ENCODE peak calls at places on chromosome 5, in six cellular contexts. V is psoas muscle, M is dorsolateral prefrontal cortex, Z is tibial nerve, U is H9, N is tibial artery. J is an unnamed sample.

GRCh38 chr5:142006363-142007236 is 6.2 kb downstream of the GNPDA1 start:
- DNase-seq in V (no peak), Z (no peak), U (no peak), M (no peak), N (no peak), J (no peak)

GRCh38 chr5:141992349-141992963 is 20.4 kb downstream of the GNPDA1 start:
- DNase-seq in Z (peak), N (peak), U (no peak), V (peak), M (peak), J (no peak)

GRCh38 chr5:133709074-133709676 is 96.8 kb upstream of the FSTL4 start:
- DNase-seq in V (no peak), U (no peak), N (no peak), Z (no peak), M (no peak), J (peak)

GRCh38 chr5:180387798-180388197 is 34.7 kb upstream of the GFPT2 start:
- DNase-seq in N (no peak), Z (no peak), V (no peak), M (no peak), U (no peak), J (no peak)

GRCh38 chr5:107372723-107373487 is 297.8 kb downstream of the EFNA5 start:
- DNase-seq in N (no peak), U (no peak), M (peak), V (no peak), Z (no peak), J (no peak)

GRCh38 chr5:153429734-153430133 is 60.7 kb upstream of the GRIA1 start:
- DNase-seq in N (no peak), V (no peak), Z (no peak), U (no peak), M (no peak), J (no peak)

GRCh38 chr5:34511915-34512314 is 144.2 kb upstream of the RAI14 start:
- DNase-seq in U (peak), M (no peak), V (no peak), Z (peak), N (peak), J (no peak)

GRCh38 chr5:5140051-5141010 is at the start of gene ADAMTS16:
- DNase-seq in Z (no peak), N (no peak), V (peak), M (peak), U (peak), J (no peak)

GRCh38 chr5:167105951-167106350 is 1185.5 kb upstream of the WWC1 start:
- DNase-seq in N (no peak), U (no peak), M (no peak), V (no peak), Z (no peak), J (no peak)

GRCh38 chr5:16888694-16889124 is 47.4 kb downstream of the MYO10 start:
- DNase-seq in Z (no peak), U (no peak), N (no peak), V (no peak), M (no peak), J (no peak)

GRCh38 chr5:172440486-172440885 is 13.8 kb downstream of the SH3PXD2B start:
- DNase-seq in M (no peak), U (no peak), V (no peak), Z (no peak), N (no peak), J (no peak)

GRCh38 chr5:166695311-166695710 is 1596.1 kb upstream of the WWC1 start:
- DNase-seq in U (no peak), M (no peak), Z (no peak), V (no peak), N (no peak), J (no peak)

GRCh38 chr5:54630738-54631369 is 113.3 kb downstream of the SNX18 start:
- DNase-seq in V (no peak), U (no peak), N (peak), Z (no peak), M (no peak), J (no peak)

GRCh38 chr5:17058438-17058837 is 122.3 kb upstream of the MYO10 start:
- DNase-seq in Z (no peak), V (no peak), N (no peak), M (no peak), U (no peak), J (no peak)

GRCh38 chr5:78720234-78720985 is 71.8 kb upstream of the LHFPL2 start:
- DNase-seq in U (no peak), N (no peak), V (no peak), Z (no peak), M (no peak), J (no peak)

GRCh38 chr5:79743846-79744605 is 54.4 kb downstream of the CMYA5 start:
- DNase-seq in Z (no peak), V (no peak), N (no peak), U (no peak), M (peak), J (no peak)

GRCh38 chr5:172150514-172151425 is 37.3 kb downstream of the STK10 start:
- DNase-seq in M (no peak), Z (no peak), N (peak), U (no peak), V (peak), J (peak)

GRCh38 chr5:139193928-139194327 is 4.2 kb downstream of the SIL1 start:
- DNase-seq in Z (no peak), V (no peak), M (no peak), U (no peak), N (no peak), J (no peak)

GRCh38 chr5:10329808-10330481 is 22.2 kb upstream of the CMBL start:
- DNase-seq in N (peak), Z (no peak), M (no peak), V (peak), U (no peak), J (peak)

GRCh38 chr5:123813937-123814624 is 302.1 kb downstream of the CSNK1G3 start:
- DNase-seq in N (no peak), M (no peak), V (no peak), Z (no peak), U (no peak), J (no peak)

DNA sequence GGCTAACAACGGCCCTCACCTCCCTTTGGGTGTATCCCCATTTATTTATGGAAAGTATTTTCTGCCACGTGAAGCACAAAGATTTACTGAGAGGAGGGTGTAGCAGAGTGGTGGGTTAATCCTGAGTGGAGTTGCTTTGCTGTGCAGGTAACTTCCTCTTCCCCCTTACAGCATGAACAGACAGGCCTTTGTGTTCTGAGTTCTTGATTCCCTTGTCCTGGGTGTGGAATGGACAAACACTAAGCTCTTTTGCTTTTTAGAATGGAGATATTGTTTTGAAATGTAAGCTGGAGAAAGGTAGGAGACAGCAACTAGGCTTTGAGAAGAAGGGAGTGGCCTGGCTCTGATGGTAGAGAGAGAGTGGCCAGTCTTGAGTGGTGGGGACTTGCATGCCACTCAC is 17.1 kb upstream of the GLRX start:
- DNase-seq in N (no peak), M (no peak), V (no peak), Z (no peak), U (no peak), J (no peak)
- H3K27ac ChIP-seq in N (no peak), M (no peak), V (peak), Z (no peak), U (no peak), J (no peak)

DNA sequence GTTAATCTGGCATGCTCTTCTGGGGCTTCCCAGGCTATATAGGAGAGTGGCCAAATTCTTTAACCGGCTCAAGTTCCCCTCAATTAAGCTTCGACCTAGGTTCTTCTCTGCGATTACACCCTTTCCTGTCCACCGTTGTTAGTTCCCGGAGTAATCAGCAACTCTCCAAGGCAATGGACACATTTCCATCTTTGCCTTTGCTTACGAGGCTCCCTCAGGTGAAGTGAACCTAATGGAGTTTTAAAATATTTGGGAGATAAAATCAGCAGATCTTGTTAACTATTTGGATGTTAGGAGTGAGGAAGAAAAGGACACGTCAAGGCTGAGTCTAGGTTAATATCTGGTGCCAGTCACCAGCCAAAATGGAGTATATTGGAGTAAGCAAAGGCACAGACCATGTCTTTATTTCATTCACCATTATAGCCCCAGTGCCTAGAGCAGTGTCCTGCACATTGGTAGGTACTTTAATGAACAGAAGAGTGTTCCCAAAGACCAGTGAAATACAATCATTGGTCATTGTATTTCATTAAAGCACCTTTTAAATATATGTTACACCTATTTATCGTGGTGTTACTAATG is 515 bp downstream of the UTP15 start:
- DNase-seq in U (no peak), M (no peak), N (no peak), Z (no peak), V (no peak), J (no peak)
- H3K27ac ChIP-seq in U (no peak), M (peak), N (peak), Z (peak), V (peak), J (peak)

DNA sequence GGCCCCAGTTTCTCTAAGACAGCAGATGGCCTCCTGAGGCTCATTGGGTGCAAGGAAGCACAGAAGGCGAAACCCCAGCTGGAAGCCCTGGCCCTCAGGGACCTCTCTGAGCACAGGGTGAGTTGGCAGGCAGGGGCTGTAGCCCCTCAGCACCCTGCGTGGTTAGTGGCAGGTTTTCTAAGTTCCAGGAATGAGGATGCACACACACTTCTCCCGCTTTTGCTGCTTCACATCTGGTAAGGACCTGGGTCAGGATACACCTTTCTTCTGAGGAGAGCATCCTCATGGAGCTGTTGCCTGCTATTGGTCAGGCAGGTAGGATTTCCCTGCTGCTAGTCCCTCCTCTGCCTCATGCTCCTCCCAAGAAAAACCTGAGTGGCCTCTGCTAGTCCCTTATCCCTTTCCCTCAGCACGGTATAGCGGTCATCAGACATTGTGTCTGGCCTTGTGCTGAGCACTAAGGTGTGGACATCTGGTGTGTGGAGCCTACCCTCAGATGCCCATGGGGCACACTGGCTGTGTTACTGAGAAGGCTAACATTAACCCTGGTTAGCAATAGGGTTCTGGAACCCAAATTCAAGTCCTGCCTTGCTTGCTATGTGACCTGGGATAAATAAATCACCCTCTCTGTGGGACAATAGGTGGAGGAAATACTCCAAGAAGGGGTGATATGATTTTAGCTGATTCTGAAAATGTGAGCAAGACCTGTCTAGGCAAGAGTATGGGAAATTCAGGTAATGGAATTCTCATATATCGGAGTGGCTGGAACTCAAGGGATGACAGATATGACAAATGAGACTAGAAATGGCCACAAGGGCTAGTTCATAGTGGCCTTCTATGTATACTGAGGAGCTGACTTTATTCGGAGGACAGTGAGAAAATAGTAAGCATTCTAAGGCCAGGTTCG is 1.6 kb downstream of the SLC22A4 start:
- DNase-seq in N (no peak), Z (no peak), U (no peak), V (no peak), M (no peak), J (no peak)
- H3K27ac ChIP-seq in N (no peak), Z (peak), U (no peak), V (peak), M (peak), J (no peak)

DNA sequence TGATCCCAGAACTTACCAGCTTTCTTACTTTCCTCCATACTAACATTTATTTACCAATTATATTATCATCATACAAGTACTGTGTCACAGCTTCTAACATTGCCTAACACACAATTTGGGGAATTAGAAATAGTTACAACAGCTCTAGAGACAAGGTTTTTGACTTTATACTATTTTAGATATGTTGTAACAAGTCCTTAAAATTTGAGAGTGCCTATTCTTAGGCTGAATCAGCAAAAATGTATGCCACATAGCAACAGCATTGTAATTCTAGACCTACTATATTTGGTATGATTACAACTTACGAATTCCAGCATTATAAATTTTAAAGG is 431.8 kb upstream of the RGMB start:
- DNase-seq in N (no peak), Z (no peak), U (no peak), M (no peak), V (no peak), J (no peak)
- H3K27ac ChIP-seq in N (no peak), Z (no peak), U (no peak), M (no peak), V (no peak), J (no peak)

GRCh38 chr5:150448353-150448752 is 1.2 kb downstream of the RPS14 start:
- DNase-seq in U (no peak), V (no peak), M (no peak), Z (no peak), N (no peak), J (no peak)
- H3K27ac ChIP-seq in U (peak), V (peak), M (peak), Z (peak), N (peak), J (peak)

GRCh38 chr5:124951105-124951504 is 204.7 kb upstream of the ZNF608 start:
- DNase-seq in V (no peak), U (no peak), N (no peak), M (no peak), Z (no peak), J (no peak)

GRCh38 chr5:124952566-124952965 is 206.1 kb upstream of the ZNF608 start:
- DNase-seq in M (no peak), N (no peak), U (no peak), Z (no peak), V (no peak), J (no peak)

GRCh38 chr5:124949862-124950261 is 203.4 kb upstream of the ZNF608 start:
- DNase-seq in N (peak), U (no peak), M (no peak), Z (no peak), V (no peak), J (no peak)

GRCh38 chr5:124952079-124952478 is 205.6 kb upstream of the ZNF608 start:
- DNase-seq in Z (no peak), M (no peak), V (peak), N (no peak), U (no peak), J (no peak)

GRCh38 chr5:124951676-124952075 is 205.2 kb upstream of the ZNF608 start:
- DNase-seq in M (no peak), Z (no peak), N (no peak), U (no peak), V (no peak), J (no peak)
- H3K27ac ChIP-seq in M (no peak), Z (no peak), N (peak), U (no peak), V (no peak), J (no peak)

DNA sequence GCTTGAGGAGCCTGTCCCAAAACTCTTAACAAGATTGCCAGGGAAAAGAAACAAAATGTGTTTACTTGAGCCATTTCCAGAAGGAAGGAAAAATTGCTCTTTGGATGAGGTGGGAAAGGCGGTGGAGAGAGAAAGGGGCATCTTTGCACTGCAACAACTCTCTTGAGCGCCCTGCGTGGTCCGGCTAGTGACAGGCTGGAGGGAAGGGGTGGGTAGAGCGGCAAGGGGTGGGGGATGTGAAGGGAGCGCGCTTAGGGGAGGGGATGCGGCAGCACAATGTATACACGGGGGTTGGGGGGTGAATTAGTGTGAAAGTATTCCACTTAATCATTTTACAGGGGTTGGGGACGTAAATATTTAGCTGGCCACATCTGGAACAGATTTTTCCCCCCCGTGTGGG is 1.3 kb downstream of the FGF10 start:
- DNase-seq in U (peak), N (no peak), V (no peak), Z (no peak), M (no peak), J (no peak)
- H3K27ac ChIP-seq in U (no peak), N (peak), V (no peak), Z (peak), M (no peak), J (no peak)

GRCh38 chr5:933251-933861 is 40.7 kb downstream of the TRIP13 start:
- DNase-seq in Z (no peak), N (no peak), M (no peak), V (no peak), U (no peak), J (no peak)

GRCh38 chr5:932628-933250 is 40.1 kb downstream of the TRIP13 start:
- DNase-seq in V (peak), U (no peak), Z (no peak), N (peak), M (no peak), J (no peak)

GRCh38 chr5:930853-931252 is 38.2 kb downstream of the TRIP13 start:
- DNase-seq in Z (no peak), N (no peak), M (no peak), U (no peak), V (no peak), J (no peak)

GRCh38 chr5:931570-932145 is 39.0 kb downstream of the TRIP13 start:
- DNase-seq in Z (no peak), N (peak), M (no peak), U (no peak), V (no peak), J (no peak)

GRCh38 chr5:932151-932627 is 39.5 kb downstream of the TRIP13 start:
- DNase-seq in V (peak), U (no peak), Z (no peak), M (no peak), N (peak), J (no peak)
- H3K27ac ChIP-seq in V (no peak), U (no peak), Z (peak), M (no peak), N (no peak), J (no peak)

GRCh38 chr5:158940977-158941376 is 158.7 kb downstream of the EBF1 start:
- DNase-seq in N (no peak), V (no peak), M (no peak), U (no peak), Z (no peak), J (no peak)
- H3K27ac ChIP-seq in N (no peak), V (no peak), M (no peak), U (no peak), Z (no peak), J (no peak)